ENCODE peak calls at places on chromosome 18, in eight cellular contexts. M, D, V, C, S, Y, Q and P are unnamed samples.
A peak's percentile ranks its signal among the peaks of the same experiment; 100 is the strongest.

GRCh38 chr18:22186484-22186971 is 17.1 kb downstream of the GATA6 start:
- DNase-seq in M (no peak), D (no peak), V (peak; percentile 30), C (no peak), S (no peak), Y (no peak), Q (no peak), P (no peak)

GRCh38 chr18:69330345-69330744 is 70.3 kb upstream of the DOK6 start:
- DNase-seq in M (no peak), D (no peak), V (no peak), C (no peak), S (no peak), Y (no peak), Q (no peak), P (no peak)

GRCh38 chr18:42157420-42157819 is 202.4 kb downstream of the PIK3C3 start:
- DNase-seq in M (no peak), D (no peak), V (no peak), C (no peak), S (no peak), Y (no peak), Q (no peak), P (no peak)

GRCh38 chr18:21598726-21599584 is 1.5 kb downstream of the ESCO1 start:
- DNase-seq in M (no peak), D (no peak), V (no peak), C (no peak), S (peak; percentile 27), Y (no peak), Q (no peak), P (no peak)

GRCh38 chr18:46051731-46052461 is 20.2 kb downstream of the PSTPIP2 start:
- DNase-seq in M (no peak), D (no peak), V (peak; percentile 70), C (no peak), S (no peak), Y (no peak), Q (no peak), P (no peak)

GRCh38 chr18:25111382-25112070 is 240.4 kb downstream of the ZNF521 start:
- DNase-seq in M (no peak), D (no peak), V (no peak), C (no peak), S (no peak), Y (no peak), Q (no peak), P (no peak)

GRCh38 chr18:28116461-28116860 is 60.5 kb downstream of the CDH2 start:
- DNase-seq in M (no peak), D (no peak), V (no peak), C (no peak), S (no peak), Y (no peak), Q (no peak), P (no peak)

GRCh38 chr18:58781627-58782194 is 83.0 kb upstream of the ZNF532 start:
- DNase-seq in M (peak; percentile 82), D (peak; percentile 72), V (peak; percentile 78), C (peak; percentile 79), S (peak; percentile 75), Y (peak; percentile 65), Q (peak; percentile 55), P (peak; percentile 7)

GRCh38 chr18:7778181-7778580 is 211.1 kb downstream of the PTPRM start:
- DNase-seq in M (no peak), D (no peak), V (peak; percentile 29), C (no peak), S (no peak), Y (no peak), Q (no peak), P (no peak)

GRCh38 chr18:77059294-77059916 is 73.2 kb downstream of the MBP start:
- DNase-seq in M (peak; percentile 50), D (no peak), V (peak; percentile 72), C (peak; percentile 55), S (peak; percentile 16), Y (no peak), Q (no peak), P (no peak)